ENCODE peak calls at places on chromosomes 3 and 15, in four cellular contexts. G is ELR; U is NCI-H524; T is stimulated activated CD8-positive, alpha-beta memory T cell treated with anti-CD3 and anti-CD28 coated beads, Interleukin-4, amount 100 ng/mL, for 1 hour. Z is an unnamed sample.

GRCh38 chr15:81611679-81612078 is 237.7 kb upstream of the TMC3 start:
- DNase-seq in U (no peak), G (no peak), T (no peak), Z (no peak)

GRCh38 chr3:125403789-125404188 is 28.7 kb upstream of the ZNF148 start:
- DNase-seq in G (peak; percentile 49), T (no peak), U (no peak), Z (peak; percentile 72)

GRCh38 chr3:13500133-13500885 is 20.2 kb downstream of the HDAC11 start:
- DNase-seq in T (no peak), G (peak; percentile 50), U (no peak), Z (peak; percentile 37)

GRCh38 chr3:73401058-73401457 is 223.7 kb downstream of the PDZRN3 start:
- DNase-seq in U (no peak), T (no peak), G (peak; percentile 9), Z (peak; percentile 54)

GRCh38 chr3:161423911-161424522 is 52.7 kb upstream of the SPTSSB start:
- DNase-seq in G (peak; percentile 54), U (peak; percentile 61), T (no peak), Z (peak; percentile 45)

GRCh38 chr15:95653361-95653805 is 677.1 kb upstream of the NR2F2 start:
- DNase-seq in T (no peak), U (no peak), G (peak; percentile 51), Z (peak; percentile 80)

GRCh38 chr3:198071602-198072285 is 111.7 kb downstream of the LMLN start:
- DNase-seq in G (peak; percentile 92), U (no peak), T (no peak), Z (peak; percentile 89)

GRCh38 chr3:46998121-46998851 is 18.8 kb downstream of the NBEAL2 start:
- DNase-seq in G (peak; percentile 60), T (peak; percentile 56), U (peak; percentile 9), Z (peak; percentile 29)

GRCh38 chr3:182896553-182896952 is 83.8 kb downstream of the DCUN1D1 start:
- DNase-seq in G (no peak), U (no peak), T (no peak), Z (no peak)

GRCh38 chr15:47839233-47839867 is 122.0 kb downstream of the SEMA6D start:
- DNase-seq in U (no peak), T (no peak), G (no peak), Z (no peak)

GRCh38 chr15:77504310-77504709 is 83.6 kb downstream of the HMG20A start:
- DNase-seq in U (peak; percentile 99), G (no peak), T (no peak), Z (no peak)

GRCh38 chr3:156473341-156473740 is 81.6 kb downstream of the SSR3 start:
- DNase-seq in U (peak; percentile 57), T (no peak), G (no peak), Z (no peak)

Z was measured in EL.